ENCODE peak calls at places on chromosomes 12 and 14, in ten cellular contexts. O is cardiac muscle cell, Q is fibroblast of the aortic adventitia, U is HFF-Myc, V is M059J, L is germinal center, B is A549, Y is ovary, P is GM13977, S is NCI-H2029. M is an unnamed sample.

GRCh38 chr14:29724991-29725390 is 202.7 kb downstream of the PRKD1 start:
- DNase-seq in O (peak; percentile 70), Q (peak; percentile 18), U (no peak), V (no peak), L (no peak), B (peak; percentile 77), Y (no peak), P (no peak), S (peak; percentile 85), M (peak; percentile 85)

GRCh38 chr14:59085207-59085739 is 103.2 kb upstream of the DAAM1 start:
- DNase-seq in O (no peak), Q (no peak), U (no peak), V (peak; percentile 21), L (no peak), B (no peak), Y (no peak), P (no peak), S (no peak), M (no peak)

GRCh38 chr12:124520258-124520657 is 47.2 kb downstream of the NCOR2 start:
- DNase-seq in O (peak; percentile 83), Q (peak; percentile 75), U (no peak), V (peak; percentile 87), L (no peak), B (peak; percentile 76), Y (no peak), P (no peak), S (peak; percentile 95), M (peak; percentile 71)

GRCh38 chr12:572532-572899 is 90.7 kb downstream of the NINJ2 start:
- DNase-seq in O (no peak), Q (no peak), U (no peak), V (peak; percentile 52), L (no peak), B (peak; percentile 56), Y (no peak), P (no peak), S (no peak), M (no peak)

GRCh38 chr14:71591929-71592328 is 340.3 kb upstream of the RGS6 start:
- DNase-seq in O (peak; percentile 67), Q (peak; percentile 58), U (no peak), V (peak; percentile 87), L (no peak), B (no peak), Y (no peak), P (no peak), S (no peak), M (no peak)

GRCh38 chr12:43599708-43600107 is 47.7 kb upstream of the ADAMTS20 start:
- DNase-seq in O (no peak), Q (no peak), U (no peak), V (no peak), L (no peak), B (no peak), Y (no peak), P (no peak), S (no peak), M (no peak)

GRCh38 chr12:53659609-53660008 is 16.3 kb downstream of the ATP5MC2 start:
- DNase-seq in O (peak; percentile 64), Q (peak; percentile 72), U (no peak), V (peak; percentile 27), L (no peak), B (no peak), Y (no peak), P (no peak), S (no peak), M (no peak)

GRCh38 chr14:30559638-30560071 is 697 bp downstream of the G2E3 start:
- DNase-seq in O (peak; percentile 33), Q (peak; percentile 41), U (no peak), V (peak; percentile 65), L (peak; percentile 10), B (no peak), Y (no peak), P (no peak), S (no peak), M (no peak)

GRCh38 chr12:131860472-131861260 is 32.5 kb downstream of the MMP17 start:
- DNase-seq in O (peak; percentile 76), Q (peak; percentile 80), U (no peak), V (peak; percentile 90), L (no peak), B (peak; percentile 99), Y (no peak), P (no peak), S (peak; percentile 62), M (peak; percentile 51)

GRCh38 chr14:94805726-94806288 is 35.9 kb upstream of the GSC start:
- DNase-seq in O (peak; percentile 7), Q (peak; percentile 53), U (no peak), V (peak; percentile 1), L (no peak), B (no peak), Y (no peak), P (no peak), S (no peak), M (no peak)

GRCh38 chr14:34711169-34711568 is 3.2 kb downstream of the CFL2 start:
- DNase-seq in O (peak; percentile 78), Q (peak; percentile 77), U (peak; percentile 93), V (peak; percentile 79), L (peak; percentile 52), B (peak; percentile 48), Y (no peak), P (peak; percentile 73), S (peak; percentile 97), M (no peak)

GRCh38 chr12:6551496-6552139 is 4.2 kb downstream of the IFFO1 start:
- DNase-seq in O (peak; percentile 68), Q (peak; percentile 80), U (no peak), V (peak; percentile 26), L (no peak), B (peak; percentile 57), Y (no peak), P (no peak), S (no peak), M (no peak)

GRCh38 chr14:65472189-65472588 is 59.7 kb downstream of the FUT8 start:
- DNase-seq in O (no peak), Q (no peak), U (no peak), V (peak; percentile 18), L (no peak), B (no peak), Y (no peak), P (no peak), S (peak; percentile 18), M (peak; percentile 12)

GRCh38 chr14:104264495-104265265 is 126.3 kb downstream of the KIF26A start:
- DNase-seq in O (no peak), Q (no peak), U (no peak), V (no peak), L (no peak), B (no peak), Y (peak; percentile 14), P (no peak), S (no peak), M (no peak)

GRCh38 chr14:77189479-77189878 is 7.9 kb downstream of the TMEM63C start:
- DNase-seq in O (no peak), Q (no peak), U (no peak), V (no peak), L (no peak), B (no peak), Y (no peak), P (no peak), S (no peak), M (no peak)

GRCh38 chr12:99984271-99985128 is at the start of gene ANKS1B:
- DNase-seq in O (peak; percentile 55), Q (peak; percentile 21), U (no peak), V (peak; percentile 60), L (peak; percentile 23), B (peak; percentile 70), Y (peak; percentile 62), P (peak; percentile 73), S (peak; percentile 84), M (no peak)

GRCh38 chr12:45235087-45236025 is 19.5 kb downstream of the ANO6 start:
- DNase-seq in O (peak; percentile 42), Q (peak; percentile 73), U (no peak), V (peak; percentile 90), L (no peak), B (peak; percentile 69), Y (no peak), P (no peak), S (no peak), M (no peak)

GRCh38 chr12:102426599-102427541 is 53.5 kb downstream of the IGF1 start:
- DNase-seq in O (no peak), Q (peak; percentile 70), U (no peak), V (peak; percentile 46), L (no peak), B (no peak), Y (no peak), P (no peak), S (no peak), M (no peak)

GRCh38 chr14:97138801-97139200 is 341.6 kb downstream of the VRK1 start:
- DNase-seq in O (no peak), Q (no peak), U (no peak), V (peak; percentile 10), L (no peak), B (no peak), Y (no peak), P (no peak), S (no peak), M (no peak)

GRCh38 chr14:105475269-105475915 is 771 bp downstream of the CRIP2 start:
- DNase-seq in O (no peak), Q (peak; percentile 22), U (no peak), V (peak; percentile 53), L (no peak), B (no peak), Y (peak; percentile 77), P (no peak), S (no peak), M (no peak)

GRCh38 chr12:48824905-48825304 is 6.6 kb downstream of the CACNB3 start:
- DNase-seq in O (no peak), Q (no peak), U (no peak), V (no peak), L (no peak), B (no peak), Y (no peak), P (no peak), S (no peak), M (no peak)

GRCh38 chr14:94062344-94062904 is 18.6 kb downstream of the DDX24 start:
- DNase-seq in O (no peak), Q (peak; percentile 32), U (no peak), V (peak; percentile 78), L (no peak), B (no peak), Y (no peak), P (no peak), S (no peak), M (no peak)

GRCh38 chr12:119683413-119683812 is 15.5 kb downstream of the PRKAB1 start:
- DNase-seq in O (peak; percentile 20), Q (peak; percentile 44), U (no peak), V (peak; percentile 62), L (no peak), B (no peak), Y (no peak), P (no peak), S (no peak), M (no peak)

GRCh38 chr12:27822076-27822712 is 42.2 kb upstream of the MANSC4 start:
- DNase-seq in O (peak; percentile 56), Q (peak; percentile 65), U (peak; percentile 76), V (peak; percentile 89), L (peak; percentile 66), B (peak; percentile 11), Y (no peak), P (peak; percentile 64), S (no peak), M (no peak)

GRCh38 chr14:65370890-65371289 is 41.6 kb upstream of the FUT8 start:
- DNase-seq in O (no peak), Q (no peak), U (no peak), V (no peak), L (no peak), B (no peak), Y (no peak), P (peak; percentile 39), S (no peak), M (no peak)

GRCh38 chr12:15273896-15274295 is 48.4 kb upstream of the PTPRO start:
- DNase-seq in O (no peak), Q (no peak), U (no peak), V (no peak), L (no peak), B (no peak), Y (no peak), P (no peak), S (no peak), M (no peak)

GRCh38 chr12:76422878-76423438 is 74.7 kb upstream of the BBS10 start:
- DNase-seq in O (peak; percentile 61), Q (peak; percentile 15), U (peak; percentile 27), V (peak; percentile 57), L (no peak), B (no peak), Y (no peak), P (no peak), S (no peak), M (no peak)

GRCh38 chr14:69260246-69260978 is 454 bp downstream of the GALNT16 start:
- DNase-seq in O (peak; percentile 19), Q (no peak), U (no peak), V (peak; percentile 14), L (no peak), B (peak; percentile 47), Y (peak; percentile 30), P (peak; percentile 70), S (no peak), M (no peak)